ENCODE peak calls at places on chromosome 13, in five cellular contexts. G is neural crest cell, T is transverse colon, W is neural progenitor cell, X is HS-27A. M is an unnamed sample.

GRCh38 chr13:98853791-98854191 is 101.3 kb upstream of the SLC15A1 start:
- DNase-seq in G (no peak), T (peak), W (no peak), X (no peak), M (no peak)

GRCh38 chr13:41315466-41316047 is 4.5 kb downstream of the NAA16 start:
- DNase-seq in G (no peak), T (no peak), W (no peak), X (no peak), M (no peak)

GRCh38 chr13:48412881-48413351 is at the start of gene LPAR6:
- DNase-seq in G (no peak), T (no peak), W (peak), X (no peak), M (no peak)

GRCh38 chr13:111282425-111282824 is 38.0 kb upstream of the TEX29 start:
- DNase-seq in G (no peak), T (no peak), W (no peak), X (no peak), M (no peak)

GRCh38 chr13:110714798-110715394 is 1.4 kb downstream of the ING1 start:
- DNase-seq in G (peak), T (peak), W (peak), X (no peak), M (no peak)

GRCh38 chr13:30569901-30570576 is 47.7 kb upstream of the USPL1 start:
- DNase-seq in G (no peak), T (peak), W (no peak), X (peak), M (no peak)

GRCh38 chr13:26041476-26041875 is 10.3 kb downstream of the SHISA2 start:
- DNase-seq in G (no peak), T (no peak), W (no peak), X (no peak), M (no peak)

GRCh38 chr13:68304287-68304893 is 1074.3 kb upstream of the PCDH9 start:
- DNase-seq in G (no peak), T (no peak), W (peak), X (no peak), M (no peak)

GRCh38 chr13:74768521-74769090 is 634.4 kb upstream of the KLF12 start:
- DNase-seq in G (no peak), T (no peak), W (no peak), X (no peak), M (no peak)

GRCh38 chr13:111542530-111543341 is 222.3 kb downstream of the TEX29 start:
- DNase-seq in G (no peak), T (no peak), W (no peak), X (no peak), M (no peak)

GRCh38 chr13:59263531-59263930 is 900.2 kb downstream of the DIAPH3 start:
- DNase-seq in G (no peak), T (no peak), W (no peak), X (no peak), M (no peak)

GRCh38 chr13:93398167-93398566 is 171.6 kb downstream of the GPC6 start:
- DNase-seq in G (no peak), T (no peak), W (no peak), X (no peak), M (no peak)

GRCh38 chr13:44649118-44649455 is 73.0 kb upstream of the TSC22D1 start:
- DNase-seq in G (no peak), T (no peak), W (peak), X (no peak), M (no peak)

GRCh38 chr13:110458017-110458416 is 103.5 kb downstream of the RAB20 start:
- DNase-seq in G (no peak), T (no peak), W (no peak), X (no peak), M (no peak)

GRCh38 chr13:78160793-78161192 is 242.2 kb upstream of the EDNRB start:
- DNase-seq in G (no peak), T (no peak), W (no peak), X (no peak), M (no peak)

GRCh38 chr13:56182598-56182997 is 958.1 kb upstream of the PRR20A start:
- DNase-seq in G (no peak), T (no peak), W (no peak), X (no peak), M (no peak)

GRCh38 chr13:113441661-113442060 is 11.6 kb downstream of the ADPRHL1 start:
- DNase-seq in G (no peak), T (no peak), W (no peak), X (no peak), M (no peak)

GRCh38 chr13:66886248-66886647 is 343.9 kb downstream of the PCDH9 start:
- DNase-seq in G (no peak), T (no peak), W (peak), X (no peak), M (no peak)

GRCh38 chr13:72221276-72221962 is 354.4 kb upstream of the DACH1 start:
- DNase-seq in G (peak), T (peak), W (peak), X (no peak), M (no peak)

GRCh38 chr13:94548382-94549240 is 47.3 kb downstream of the TGDS start:
- DNase-seq in G (no peak), T (peak), W (peak), X (no peak), M (no peak)

GRCh38 chr13:48504606-48505369 is 28.1 kb downstream of the RCBTB2 start:
- DNase-seq in G (no peak), T (no peak), W (no peak), X (no peak), M (no peak)